ENCODE peak calls at places on chromosomes 13 and 19, in five cellular contexts. G is body of pancreas, A is PC-3, Z is SK-N-SH, S is foreskin fibroblast. F is an unnamed sample.

GRCh38 chr19:28567834-28568233 is 645.1 kb downstream of the UQCRFS1 start:
- DNase-seq in G (no peak), A (no peak), Z (no peak), S (no peak), F (no peak)

GRCh38 chr13:71320452-71320851 is 546.6 kb downstream of the DACH1 start:
- DNase-seq in G (no peak), A (peak; percentile 38), Z (no peak), S (no peak), F (peak; percentile 38)

GRCh38 chr13:99031725-99032298 is 53.9 kb upstream of the DOCK9 start:
- DNase-seq in G (no peak), A (peak; percentile 8), Z (no peak), S (no peak), F (peak; percentile 70)

GRCh38 chr13:20487927-20488326 is 37.7 kb downstream of the CRYL1 start:
- DNase-seq in G (no peak), A (no peak), Z (no peak), S (no peak), F (no peak)

GRCh38 chr13:79995334-79995733 is 345.6 kb downstream of the SPRY2 start:
- DNase-seq in G (no peak), A (peak; percentile 52), Z (no peak), S (peak; percentile 85), F (peak; percentile 95)

GRCh38 chr19:38726761-38727301 is 17.4 kb downstream of the CAPN12 start:
- DNase-seq in G (no peak), A (no peak), Z (no peak), S (no peak), F (no peak)

GRCh38 chr13:89751537-89751936 is 1596.0 kb upstream of the MIR17HG start:
- DNase-seq in G (no peak), A (no peak), Z (no peak), S (no peak), F (no peak)

GRCh38 chr13:87677334-87678234 is 6.4 kb downstream of the SLITRK5 start:
- DNase-seq in G (peak; percentile 51), A (peak; percentile 14), Z (peak; percentile 63), S (no peak), F (no peak)

GRCh38 chr19:30362156-30362754 is 9.9 kb upstream of the ZNF536 start:
- DNase-seq in G (no peak), A (no peak), Z (no peak), S (no peak), F (no peak)

GRCh38 chr13:62418872-62419271 is 1003.2 kb upstream of the PCDH20 start:
- DNase-seq in G (no peak), A (peak; percentile 3), Z (no peak), S (no peak), F (peak; percentile 23)

GRCh38 chr13:30334663-30335386 is 27.5 kb upstream of the KATNAL1 start:
- DNase-seq in G (peak; percentile 43), A (peak; percentile 44), Z (peak; percentile 38), S (no peak), F (peak; percentile 42)

GRCh38 chr19:35059799-35060091 is 18.2 kb downstream of the HPN start:
- DNase-seq in G (no peak), A (no peak), Z (no peak), S (no peak), F (no peak)

GRCh38 chr13:52845334-52845761 is 3.1 kb downstream of the PCDH8 start:
- DNase-seq in G (no peak), A (no peak), Z (peak; percentile 50), S (no peak), F (no peak)

GRCh38 chr13:21016487-21016886 is 44.9 kb downstream of the LATS2 start:
- DNase-seq in G (no peak), A (no peak), Z (no peak), S (no peak), F (no peak)

GRCh38 chr19:18975864-18976263 is 34.8 kb upstream of the HOMER3 start:
- DNase-seq in G (no peak), A (no peak), Z (no peak), S (no peak), F (no peak)

GRCh38 chr13:67416047-67416925 is 186.2 kb upstream of the PCDH9 start:
- DNase-seq in G (peak; percentile 29), A (peak; percentile 45), Z (peak; percentile 32), S (peak; percentile 10), F (peak; percentile 50)

GRCh38 chr13:29676535-29676934 is 81.0 kb upstream of the SLC7A1 start:
- DNase-seq in G (peak; percentile 7), A (no peak), Z (no peak), S (peak; percentile 57), F (peak; percentile 58)

GRCh38 chr19:49823472-49823871 is 5.4 kb downstream of the MED25 start:
- DNase-seq in G (no peak), A (no peak), Z (no peak), S (no peak), F (no peak)

GRCh38 chr19:51389143-51389542 is 1.2 kb downstream of the C19orf84 start:
- DNase-seq in G (no peak), A (no peak), Z (no peak), S (no peak), F (no peak)

GRCh38 chr19:728011-728410 is 19.3 kb downstream of the PALM start:
- DNase-seq in G (peak; percentile 27), A (no peak), Z (no peak), S (no peak), F (no peak)

GRCh38 chr13:60574706-60575105 is 177.7 kb downstream of the TDRD3 start:
- DNase-seq in G (no peak), A (no peak), Z (no peak), S (no peak), F (no peak)

GRCh38 chr13:113941571-113942191 is 32.2 kb downstream of the C13orf46 start:
- DNase-seq in G (no peak), A (no peak), Z (peak; percentile 20), S (peak; percentile 36), F (no peak)

GRCh38 chr13:52141299-52141698 is 12.4 kb upstream of the NEK5 start:
- DNase-seq in G (no peak), A (no peak), Z (no peak), S (no peak), F (no peak)

GRCh38 chr19:5067666-5068065 is 98.8 kb downstream of the KDM4B start:
- DNase-seq in G (no peak), A (no peak), Z (no peak), S (no peak), F (no peak)

GRCh38 chr19:14096272-14096992 is 5.9 kb upstream of the SAMD1 start:
- DNase-seq in G (no peak), A (no peak), Z (no peak), S (no peak), F (no peak)
- TF ChIP-seq CTCF in G (peak; percentile 3), A (peak; percentile 49), Z (no peak), S (no peak), F (peak; percentile 10)

GRCh38 chr13:73248711-73249580 is 190.1 kb downstream of the KLF5 start:
- DNase-seq in G (peak; percentile 82), A (peak; percentile 92), Z (peak; percentile 31), S (no peak), F (peak; percentile 95)
- H3K4me3 ChIP-seq in G (no peak overlapping the region), A (no peak overlapping the region), Z (no peak overlapping the region), S (no peak overlapping the region), F (no peak overlapping the region)

GRCh38 chr19:13085673-13086072 is 17.0 kb downstream of the LYL1 start:
- DNase-seq in G (no peak), A (no peak), Z (no peak), S (no peak), F (no peak)

GRCh38 chr19:13083627-13084026 is 19.0 kb downstream of the LYL1 start:
- DNase-seq in G (no peak), A (no peak), Z (no peak), S (no peak), F (no peak)

GRCh38 chr19:13083008-13083404 is 19.7 kb downstream of the LYL1 start:
- DNase-seq in G (no peak), A (no peak), Z (no peak), S (no peak), F (no peak)

GRCh38 chr19:13079542-13079986 is 23.1 kb downstream of the LYL1 start:
- DNase-seq in G (no peak), A (no peak), Z (peak; percentile 66), S (peak; percentile 81), F (no peak)

GRCh38 chr19:13082192-13083007 is 20.3 kb downstream of the LYL1 start:
- DNase-seq in G (peak; percentile 26), A (peak; percentile 39), Z (peak; percentile 66), S (no peak), F (no peak)
- TF ChIP-seq CTCF in G (no peak), A (peak; percentile 50), Z (peak; percentile 23), S (peak; percentile 44), F (no peak)

GRCh38 chr19:2634228-2634951 is 68.1 kb downstream of the GNG7 start:
- DNase-seq in G (peak; percentile 76), A (no peak), Z (no peak), S (no peak), F (no peak)
- H3K4me3 ChIP-seq in G (no peak overlapping the region), A (no peak overlapping the region), Z (no peak overlapping the region), S (no peak overlapping the region), F (no peak overlapping the region)

GRCh38 chr19:17260842-17261325 is 3.7 kb downstream of the USHBP1 start:
- DNase-seq in G (peak; percentile 89), A (peak; percentile 89), Z (peak; percentile 87), S (peak; percentile 40), F (peak; percentile 86)
- TF ChIP-seq CTCF in G (peak; percentile 87), A (peak; percentile 94), Z (peak; percentile 71), S (peak; percentile 86), F (peak; percentile 86)

GRCh38 chr13:64239372-64239771 is 2823.7 kb upstream of the PCDH20 start:
- DNase-seq in G (no peak), A (peak; percentile 47), Z (no peak), S (peak; percentile 32), F (peak; percentile 24)
- H3K4me3 ChIP-seq in G (no peak overlapping the region), A (no peak overlapping the region), Z (no peak overlapping the region), S (no peak overlapping the region), F (no peak overlapping the region)

GRCh38 chr19:54470991-54471782 is 1.9 kb downstream of the CDC42EP5 start:
- DNase-seq in G (peak; percentile 70), A (no peak), Z (no peak), S (no peak), F (peak; percentile 47)
- TF ChIP-seq CTCF in G (no peak), A (no peak), Z (no peak), S (no peak), F (no peak)

DNA sequence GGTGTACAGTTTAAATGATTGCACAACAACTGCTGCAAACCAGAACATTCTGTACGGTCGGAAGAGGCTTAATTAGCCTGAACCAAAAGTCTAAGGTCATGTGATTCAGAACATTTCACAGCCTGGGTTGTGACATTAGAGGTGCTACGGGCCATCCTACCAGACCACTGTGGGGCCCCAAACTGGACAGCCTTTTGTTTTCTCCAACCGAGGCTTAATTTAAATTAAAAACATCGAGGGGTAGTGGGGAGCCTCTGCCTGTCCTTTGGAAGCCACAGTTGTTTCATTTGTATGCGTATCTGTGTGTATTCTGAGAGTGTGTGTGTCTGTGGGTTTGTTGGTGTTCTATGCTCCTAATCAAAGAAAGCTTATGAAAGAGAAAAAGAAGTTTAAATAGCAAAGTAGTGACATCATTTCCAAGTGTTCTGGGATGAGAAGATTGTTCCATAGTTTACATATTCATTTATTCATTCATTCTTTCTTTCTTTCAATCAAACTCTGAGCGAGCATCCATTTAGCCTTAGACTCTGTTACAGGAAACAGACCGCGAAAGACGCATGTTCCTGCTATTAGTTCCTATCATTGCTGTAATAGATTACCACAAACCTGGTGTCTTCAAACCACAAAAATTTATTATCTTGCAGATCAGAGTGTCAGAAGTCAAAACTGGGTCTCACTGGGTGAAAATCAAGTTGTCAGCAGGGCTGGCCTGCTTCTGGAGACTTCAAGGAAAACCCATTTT is 444.8 kb downstream of the FOXO1 start:
- DNase-seq in G (peak; percentile 42), A (peak; percentile 12), Z (no peak), S (peak; percentile 76), F (peak; percentile 23)
- H3K4me3 ChIP-seq in G (no peak overlapping the region), A (no peak overlapping the region), Z (no peak overlapping the region), S (no peak overlapping the region), F (no peak overlapping the region)

GRCh38 chr19:10294368-10294697 is 4.6 kb downstream of the ICAM5 start:
- DNase-seq in G (no peak), A (no peak), Z (no peak), S (no peak), F (no peak)
- TF ChIP-seq CTCF in G (no peak), A (no peak), Z (no peak), S (no peak), F (no peak)

F was measured in epithelial cell of esophagus.